ENCODE peak calls at places on chromosomes 13 and 19, in eight cellular contexts. L, B, I, M, G, J, Z and F are unnamed samples.

GRCh38 chr13:47661076-47661475 is 340.0 kb downstream of the SUCLA2 start:
- DNase-seq in I (no peak), M (no peak), L (peak; percentile 23), J (peak; percentile 83), Z (peak; percentile 50), B (no peak), G (no peak), F (no peak)

GRCh38 chr13:104831823-104832222 is 1703.6 kb downstream of the EFNB2 start:
- DNase-seq in L (no peak), Z (no peak), G (no peak), J (no peak), M (no peak), B (no peak), I (no peak), F (no peak)

GRCh38 chr19:16447015-16447384 is 24.8 kb downstream of the EPS15L1 start:
- DNase-seq in G (no peak), I (no peak), Z (peak; percentile 76), B (no peak), J (peak; percentile 82), M (peak; percentile 82), L (peak; percentile 70), F (peak; percentile 61)

GRCh38 chr19:1651061-1651547 is 1.3 kb downstream of the TCF3 start:
- DNase-seq in J (no peak), G (peak; percentile 26), M (no peak), B (no peak), L (no peak), Z (no peak), I (no peak), F (peak; percentile 84)

GRCh38 chr19:57436392-57436791 is 1.3 kb downstream of the ZNF749 start:
- DNase-seq in L (no peak), Z (no peak), M (no peak), I (no peak), J (no peak), G (no peak), B (no peak), F (no peak)

GRCh38 chr13:112958127-112958989 is 10.7 kb upstream of the MCF2L start:
- DNase-seq in M (no peak), G (no peak), J (no peak), Z (no peak), I (no peak), L (no peak), B (no peak), F (no peak)

GRCh38 chr13:99425485-99426341 is 75.6 kb upstream of the TM9SF2 start:
- DNase-seq in Z (no peak), B (no peak), L (no peak), G (no peak), I (no peak), M (peak; percentile 39), J (no peak), F (peak; percentile 66)

GRCh38 chr19:20422616-20423205 is 142.9 kb downstream of the ZNF737 start:
- DNase-seq in B (no peak), G (no peak), I (no peak), L (no peak), Z (no peak), J (no peak), M (peak; percentile 12), F (no peak)

GRCh38 chr13:38543561-38543960 is 143.3 kb upstream of the FREM2 start:
- DNase-seq in L (no peak), I (no peak), J (peak; percentile 24), G (no peak), B (no peak), M (no peak), Z (no peak), F (no peak)

GRCh38 chr13:87052731-87053130 is 618.4 kb upstream of the SLITRK5 start:
- DNase-seq in J (peak; percentile 48), G (no peak), Z (no peak), I (no peak), B (no peak), L (no peak), M (no peak), F (no peak)

GRCh38 chr13:107450931-107451330 is 764.4 kb downstream of the LIG4 start:
- DNase-seq in J (peak; percentile 99), I (no peak), L (peak; percentile 96), G (no peak), Z (no peak), M (no peak), B (no peak), F (no peak)

DNA sequence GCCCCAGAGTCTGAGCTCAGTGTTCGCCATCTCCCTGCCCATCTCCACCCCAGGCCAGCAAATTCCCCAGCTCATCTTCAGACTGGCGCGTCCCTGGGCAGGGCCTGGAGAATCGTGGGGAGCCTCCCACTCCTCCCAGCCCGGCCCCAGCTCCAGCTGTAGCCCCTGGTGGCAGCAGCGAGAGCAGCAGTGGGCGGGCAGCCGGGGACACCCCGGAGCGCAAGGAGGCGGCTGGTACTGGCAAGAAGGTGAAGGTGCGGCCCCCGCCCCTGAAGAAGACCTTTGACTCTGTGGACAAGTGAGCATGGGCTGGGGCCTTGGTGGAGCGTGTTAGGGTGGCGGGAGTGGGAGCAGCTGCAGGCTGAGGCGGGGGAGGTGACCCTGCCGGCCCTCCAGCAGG is 8.4 kb upstream of the PRR19 start:
- DNase-seq in I (no peak), M (no peak), J (no peak), B (no peak), Z (no peak), G (no peak), L (no peak), F (no peak)
- TF ChIP-seq CTCF in I (no peak), M (no peak), J (peak; percentile 37), B (peak; percentile 32), Z (peak; percentile 44), G (no peak), L (peak; percentile 24), F (no peak)

GRCh38 chr19:13152356-13152853 is 2.2 kb downstream of the IER2 start:
- DNase-seq in L (no peak), G (no peak), M (no peak), I (no peak), J (no peak), B (no peak), Z (no peak), F (no peak)

GRCh38 chr19:13150919-13151604 is 851 bp downstream of the IER2 start:
- DNase-seq in I (no peak), G (no peak), B (no peak), Z (no peak), L (no peak), M (peak; percentile 47), J (no peak), F (peak; percentile 58)

GRCh38 chr19:13149628-13150186 is 468 bp downstream of the STX10 start:
- DNase-seq in I (no peak), L (no peak), Z (peak; percentile 39), M (peak; percentile 44), J (peak; percentile 47), B (peak; percentile 48), G (no peak), F (no peak)

GRCh38 chr19:13151605-13152355 is 1.6 kb downstream of the IER2 start:
- DNase-seq in M (peak; percentile 98), B (peak; percentile 93), Z (peak; percentile 95), L (peak; percentile 94), I (peak; percentile 93), J (peak; percentile 99), G (peak; percentile 92), F (peak; percentile 98)

GRCh38 chr19:13150187-13150918 is at the start of the genes IER2 and STX10:
- DNase-seq in G (peak; percentile 88), J (peak; percentile 94), Z (peak; percentile 94), M (peak; percentile 96), I (peak; percentile 82), B (peak; percentile 85), L (peak; percentile 86), F (peak; percentile 97)
- TF ChIP-seq CTCF in G (peak; percentile 66), J (peak; percentile 57), Z (peak; percentile 76), M (peak; percentile 65), I (peak; percentile 32), B (peak; percentile 56), L (peak; percentile 67), F (peak; percentile 59)

GRCh38 chr19:50252111-50252886 is 48.9 kb downstream of the MYH14 start:
- DNase-seq in G (peak; percentile 11), I (no peak), J (no peak), B (no peak), Z (no peak), M (no peak), L (no peak), F (no peak)

GRCh38 chr19:50252887-50253268 is 49.5 kb downstream of the MYH14 start:
- DNase-seq in I (no peak), L (no peak), B (no peak), G (no peak), Z (no peak), M (no peak), J (no peak), F (no peak)

GRCh38 chr19:50257141-50257540 is 53.7 kb downstream of the MYH14 start:
- DNase-seq in M (no peak), L (no peak), I (no peak), Z (no peak), G (no peak), J (no peak), B (no peak), F (no peak)

GRCh38 chr19:50258918-50259372 is 55.5 kb downstream of the MYH14 start:
- DNase-seq in I (peak; percentile 42), L (no peak), G (no peak), J (no peak), B (no peak), M (no peak), Z (no peak), F (peak; percentile 60)

DNA sequence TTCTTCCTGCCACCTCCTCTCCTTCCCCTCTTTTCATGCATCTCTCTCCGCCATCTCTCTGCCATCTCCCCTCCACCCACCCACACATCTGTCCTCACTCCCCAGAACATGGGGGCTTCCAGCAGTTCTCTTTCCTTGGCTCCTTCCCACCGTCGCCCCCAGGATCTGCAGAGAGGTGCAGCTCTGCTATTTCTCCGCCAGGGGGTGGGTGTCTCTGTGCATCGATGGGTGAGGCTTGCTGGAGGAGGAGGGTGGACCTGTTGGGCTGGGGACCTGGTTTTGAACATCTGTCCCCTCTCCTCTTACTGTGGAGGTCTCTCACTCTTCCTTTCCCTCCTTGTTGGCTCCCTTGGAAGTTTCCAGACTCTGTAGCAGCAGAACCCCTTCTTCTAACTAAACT is 51.7 kb downstream of the MYH14 start:
- DNase-seq in I (no peak), Z (no peak), M (no peak), B (no peak), J (no peak), L (no peak), G (no peak), F (no peak)
- TF ChIP-seq CTCF in I (no peak), Z (peak; percentile 34), M (no peak), B (no peak), J (no peak), L (peak; percentile 1), G (no peak), F (peak; percentile 32)

GRCh38 chr19:2806736-2807378 is 12.8 kb upstream of the ZNF554 start:
- DNase-seq in B (no peak), J (no peak), L (no peak), I (no peak), M (no peak), G (no peak), Z (no peak), F (no peak)

GRCh38 chr19:2808129-2808941 is 11.3 kb upstream of the ZNF554 start:
- DNase-seq in L (no peak), G (no peak), M (no peak), B (no peak), Z (no peak), I (no peak), J (no peak), F (no peak)

GRCh38 chr19:2805991-2806649 is 13.5 kb upstream of the ZNF554 start:
- DNase-seq in M (no peak), G (no peak), L (no peak), J (no peak), Z (no peak), B (no peak), I (no peak), F (no peak)

GRCh38 chr19:2809387-2810140 is 10.1 kb upstream of the ZNF554 start:
- DNase-seq in L (no peak), I (no peak), G (no peak), Z (no peak), B (no peak), M (no peak), J (no peak), F (peak; percentile 24)

GRCh38 chr19:2807379-2808128 is 12.1 kb upstream of the ZNF554 start:
- DNase-seq in J (no peak), G (no peak), M (no peak), L (no peak), B (no peak), I (no peak), Z (no peak), F (no peak)
- TF ChIP-seq CTCF in J (no peak), G (no peak), M (no peak), L (no peak), B (no peak), I (no peak), Z (no peak), F (no peak)